ENCODE peak calls at places on chromosome 4, in four cellular contexts. V is cardiac muscle cell, I is OCI-LY7, M is Caco-2. B is an unnamed sample.
A peak's percentile ranks its signal among the peaks of the same experiment; 100 is the strongest.

GRCh38 chr4:168264903-168265302 is 53.6 kb downstream of the DDX60 start:
- DNase-seq in V (peak; percentile 45), I (no peak), M (no peak), B (no peak)

GRCh38 chr4:113760094-113760851 is 1.3 kb downstream of the CAMK2D start:
- DNase-seq in V (peak; percentile 44), I (peak; percentile 60), M (no peak), B (no peak)

GRCh38 chr4:95549246-95550138 is 719 bp upstream of the UNC5C start:
- DNase-seq in V (peak; percentile 78), I (no peak), M (no peak), B (peak; percentile 79)

GRCh38 chr4:173801876-173802713 is 272.1 kb upstream of the HAND2 start:
- DNase-seq in V (no peak), I (no peak), M (no peak), B (no peak)

GRCh38 chr4:85028910-85029309 is 62.4 kb upstream of the WDFY3 start:
- DNase-seq in V (no peak), I (no peak), M (no peak), B (no peak)

GRCh38 chr4:37732787-37733186 is 46.6 kb upstream of the RELL1 start:
- DNase-seq in V (no peak), I (no peak), M (no peak), B (peak; percentile 16)

GRCh38 chr4:10926025-10926424 is 241.5 kb upstream of the CLNK start:
- DNase-seq in V (no peak), I (no peak), M (no peak), B (no peak)

GRCh38 chr4:149321438-149321837 is 494.2 kb downstream of the IQCM start:
- DNase-seq in V (no peak), I (no peak), M (no peak), B (no peak)

GRCh38 chr4:26992657-26993361 is 132.2 kb downstream of the STIM2 start:
- DNase-seq in V (peak; percentile 21), I (peak; percentile 89), M (no peak), B (peak; percentile 55)

GRCh38 chr4:39410415-39410814 is 3.7 kb downstream of the KLB start:
- DNase-seq in V (no peak), I (peak; percentile 40), M (no peak), B (no peak)
- TF ChIP-seq CTCF in V (peak; percentile 40), I (peak; percentile 74), M (no peak), B (peak; percentile 13)

DNA sequence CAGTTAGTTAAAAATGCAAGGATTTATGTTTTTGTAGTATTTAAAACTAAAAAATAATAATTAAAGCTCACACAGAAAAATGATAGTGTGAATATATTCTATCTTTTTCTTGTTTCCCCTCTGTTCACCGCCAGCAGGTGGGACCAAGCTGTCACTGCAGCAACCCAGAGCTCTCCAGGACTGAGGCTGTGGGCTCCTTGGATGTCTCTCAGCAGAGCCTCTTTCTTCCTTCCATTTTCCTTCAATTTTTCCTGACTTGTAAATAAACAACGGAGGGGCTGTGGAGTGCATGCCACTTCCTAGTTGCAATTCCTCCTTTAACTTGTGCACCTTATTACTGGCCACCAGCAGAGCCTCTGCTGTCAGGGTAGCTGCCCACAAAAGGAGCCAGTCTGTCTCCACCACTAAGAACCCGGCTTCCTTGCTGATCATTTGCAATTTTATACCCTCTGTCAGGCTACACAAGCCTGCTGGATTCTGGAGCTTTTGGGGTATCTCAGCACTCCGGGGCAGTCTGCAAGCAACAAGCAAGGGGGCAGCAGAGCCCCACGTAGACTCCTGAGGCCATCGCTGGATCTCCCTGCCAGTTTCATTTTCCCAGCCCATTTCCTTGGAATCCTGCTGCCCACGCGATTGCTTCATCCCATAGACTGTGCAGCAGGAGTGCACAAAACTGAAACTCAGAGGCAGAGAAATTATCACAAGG is 1467.4 kb downstream of the C4orf33 start:
- DNase-seq in V (peak; percentile 42), I (no peak), M (peak; percentile 51), B (no peak)
- TF ChIP-seq CTCF in V (peak; percentile 73), I (peak; percentile 37), M (peak; percentile 64), B (peak; percentile 14)

GRCh38 chr4:5018096-5018495 is 1.2 kb downstream of the CYTL1 start:
- DNase-seq in V (no peak), I (no peak), M (no peak), B (no peak)
- TF ChIP-seq CTCF in V (peak; percentile 9), I (peak; percentile 36), M (no peak), B (no peak)

DNA sequence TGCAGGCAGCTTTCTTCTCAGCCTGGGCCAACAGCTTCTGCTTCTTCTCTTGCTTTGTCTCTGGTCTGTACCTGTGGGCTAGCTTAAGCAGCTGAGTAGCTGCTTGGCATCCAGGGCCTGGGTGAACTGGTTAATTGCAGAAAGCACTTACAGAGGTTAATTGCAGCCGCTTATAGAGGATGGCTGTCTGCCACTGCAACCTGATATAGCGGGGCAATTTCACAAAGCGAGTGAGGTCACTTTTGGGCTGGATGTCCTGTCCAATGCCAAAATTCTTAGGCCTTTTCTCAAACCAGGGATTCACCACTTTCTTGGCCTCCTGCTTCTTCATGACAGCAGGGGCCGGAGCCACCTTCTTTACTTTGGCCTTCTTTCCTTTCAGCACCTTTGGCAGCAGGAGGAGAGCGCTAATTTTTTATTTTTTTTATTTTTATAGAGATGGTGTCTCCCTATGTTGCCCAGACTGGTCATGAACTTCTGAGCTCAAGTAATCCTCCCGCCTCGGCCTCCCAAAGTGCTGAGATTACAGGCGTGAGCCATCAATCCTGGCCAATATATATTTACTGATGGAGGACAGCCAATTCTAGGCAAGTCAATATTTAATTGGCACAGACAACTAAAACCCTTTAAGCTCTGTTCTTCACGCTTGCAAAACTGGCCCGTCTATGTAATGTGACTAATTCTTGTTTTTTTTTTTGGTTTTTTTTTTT is 61.0 kb downstream of the ENOPH1 start:
- DNase-seq in V (no peak), I (no peak), M (no peak), B (no peak)
- TF ChIP-seq CTCF in V (no peak), I (no peak), M (no peak), B (no peak)

GRCh38 chr4:124206779-124207605 is 505.5 kb downstream of the ANKRD50 start:
- DNase-seq in V (no peak), I (no peak), M (no peak), B (no peak)

GRCh38 chr4:124203613-124204284 is 508.8 kb downstream of the ANKRD50 start:
- DNase-seq in V (no peak), I (no peak), M (no peak), B (no peak)

GRCh38 chr4:124199755-124200154 is 512.8 kb downstream of the ANKRD50 start:
- DNase-seq in V (no peak), I (no peak), M (no peak), B (no peak)

GRCh38 chr4:124199185-124199584 is 513.3 kb downstream of the ANKRD50 start:
- DNase-seq in V (no peak), I (no peak), M (no peak), B (no peak)

GRCh38 chr4:124202106-124202505 is 510.4 kb downstream of the ANKRD50 start:
- DNase-seq in V (no peak), I (no peak), M (no peak), B (no peak)
- TF ChIP-seq CTCF in V (peak; percentile 31), I (no peak), M (peak; percentile 19), B (no peak)

GRCh38 chr4:24915121-24915922 is 2.5 kb upstream of the CCDC149 start:
- DNase-seq in V (peak; percentile 46), I (no peak), M (no peak), B (peak; percentile 7)
- TF ChIP-seq CTCF in V (peak; percentile 4), I (no peak), M (no peak), B (peak; percentile 26)

DNA sequence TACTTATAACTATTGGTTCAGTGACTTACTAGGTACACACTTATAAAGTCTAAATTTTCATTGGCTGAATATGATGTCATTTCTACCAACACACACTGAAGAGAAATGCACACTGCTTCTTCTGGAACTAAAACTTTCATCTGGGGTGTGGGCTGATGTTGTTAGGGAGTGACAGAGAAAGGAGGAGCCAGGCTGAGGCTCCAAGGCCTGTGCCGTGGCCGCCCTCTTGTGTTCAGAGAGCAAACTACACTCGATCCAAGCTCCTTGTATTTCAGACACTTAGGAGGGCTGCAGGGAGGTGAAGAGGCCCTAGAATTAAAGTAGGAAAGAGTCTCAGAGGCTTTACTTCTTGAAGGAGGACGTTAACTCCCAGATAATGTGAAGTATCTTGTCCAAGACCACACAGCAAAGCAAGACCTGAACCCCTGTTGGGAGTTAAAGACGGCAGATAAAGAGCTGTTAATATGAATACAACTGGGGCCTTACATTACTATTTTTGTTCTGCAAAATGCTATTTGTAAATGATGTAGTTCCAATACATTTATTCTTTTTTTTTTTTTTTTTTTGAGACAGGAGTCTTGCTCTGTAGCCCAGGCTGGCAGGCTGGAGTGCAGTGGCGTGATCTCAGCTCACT is 137.5 kb downstream of the AFAP1 start:
- DNase-seq in V (peak; percentile 88), I (peak; percentile 69), M (peak; percentile 70), B (peak; percentile 83)
- TF ChIP-seq CTCF in V (peak; percentile 86), I (peak; percentile 92), M (peak; percentile 85), B (peak; percentile 95)

DNA sequence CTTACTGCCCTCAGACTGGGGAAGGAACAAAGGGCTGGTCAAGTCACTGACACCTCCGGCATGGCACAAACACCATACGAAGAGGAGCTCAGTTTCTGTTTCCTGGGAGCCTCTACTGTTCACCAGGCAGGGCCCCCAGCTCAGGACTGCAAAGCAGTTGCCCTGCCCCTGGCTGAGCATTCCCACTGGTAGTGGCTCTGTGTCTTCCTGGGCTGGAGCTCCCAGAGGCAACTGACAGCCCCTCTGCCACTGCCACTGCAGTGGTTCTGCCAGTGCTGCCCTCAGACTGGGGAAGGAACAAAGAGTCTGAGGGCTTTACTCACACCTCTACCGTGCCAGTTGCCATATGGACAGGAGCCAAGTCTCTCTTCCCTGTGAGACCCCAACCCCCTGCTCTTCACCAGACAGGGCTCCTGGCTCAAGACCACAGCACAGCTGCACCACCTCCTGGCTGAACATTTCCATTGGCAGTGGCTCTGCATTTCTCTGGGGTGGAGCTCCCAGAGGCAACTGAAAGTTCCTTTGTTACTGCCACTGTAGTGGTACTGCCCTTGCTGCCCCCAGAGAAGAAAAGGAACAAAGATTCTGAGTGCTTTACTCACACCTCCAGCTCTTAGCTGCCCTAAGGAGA is 67.9 kb downstream of the SMARCA5 start:
- DNase-seq in V (no peak), I (peak; percentile 4), M (no peak), B (no peak)
- TF ChIP-seq CTCF in V (no peak), I (peak; percentile 41), M (peak; percentile 15), B (peak; percentile 26)

GRCh38 chr4:6250984-6251295 is 18.7 kb upstream of the WFS1 start:
- DNase-seq in V (no peak), I (no peak), M (no peak), B (no peak)
- TF ChIP-seq CTCF in V (no peak), I (peak; percentile 56), M (no peak), B (no peak)

DNA sequence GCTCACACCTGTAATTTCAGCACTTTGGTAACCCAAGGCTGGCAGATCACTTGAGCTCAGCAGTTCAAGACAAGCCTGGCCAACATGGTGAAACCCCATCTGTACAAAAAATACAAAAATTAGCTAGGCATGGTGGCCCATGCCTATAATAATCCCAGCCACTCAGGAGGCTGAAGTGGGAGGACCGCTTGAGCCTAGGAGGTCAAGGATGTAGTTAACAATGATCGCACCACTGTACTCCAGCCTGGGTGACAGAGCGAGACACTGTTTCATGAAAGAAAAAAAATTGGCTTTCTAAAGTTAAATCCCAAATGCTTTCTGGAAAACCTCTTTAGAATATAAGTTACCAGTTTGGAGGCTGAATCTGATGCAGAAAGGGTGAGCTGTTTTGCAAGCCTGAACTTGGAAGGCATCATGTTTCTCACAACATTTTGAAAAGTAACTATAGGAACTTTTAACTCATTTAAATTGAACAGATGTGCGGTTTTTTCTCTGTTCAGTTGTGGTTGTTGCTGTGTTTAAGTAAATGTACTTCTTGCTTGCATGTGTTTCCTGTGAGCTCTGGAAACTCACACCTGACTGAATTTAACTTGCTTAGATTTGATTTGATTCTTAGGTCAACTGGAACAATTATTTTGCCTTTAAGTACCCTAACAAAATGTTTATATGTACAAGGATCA is 39.8 kb upstream of the TMEM131L start:
- DNase-seq in V (no peak), I (peak; percentile 90), M (no peak), B (no peak)
- TF ChIP-seq CTCF in V (no peak), I (no peak), M (no peak), B (no peak)